ENCODE peak calls at places on chromosomes 13 and 19, in six cellular contexts. H is heart right ventricle, S is fibroblast of mammary gland, F is left ventricle myocardium inferior, I is left lung, M is progenitor cell of endocrine pancreas. K is an unnamed sample.

GRCh38 chr13:35630551-35631275 is 154.2 kb upstream of the MAB21L1 start:
- DNase-seq in H (peak; percentile 7), S (peak; percentile 74), F (no peak), I (no peak), M (no peak), K (no peak)

GRCh38 chr13:113537205-113537604 is 46.7 kb upstream of the DCUN1D2 start:
- DNase-seq in H (no peak), S (no peak), F (no peak), I (peak; percentile 3), M (no peak), K (no peak)

GRCh38 chr19:35213678-35214632 is 14.6 kb downstream of the FAM187B start:
- DNase-seq in H (peak; percentile 93), S (peak; percentile 66), F (peak; percentile 35), I (peak; percentile 81), M (no peak), K (peak; percentile 93)

GRCh38 chr19:10887616-10888367 is 16.4 kb downstream of the CARM1 start:
- DNase-seq in H (no peak), S (no peak), F (no peak), I (no peak), M (no peak), K (no peak)

GRCh38 chr13:50128406-50129048 is 113.3 kb downstream of the KCNRG start:
- DNase-seq in H (no peak), S (no peak), F (no peak), I (no peak), M (no peak), K (no peak)

GRCh38 chr19:35828694-35829301 is 16.2 kb upstream of the PRODH2 start:
- DNase-seq in H (peak; percentile 65), S (peak; percentile 63), F (peak; percentile 53), I (peak; percentile 59), M (peak; percentile 80), K (no peak)

GRCh38 chr13:45121421-45121820 is 1.1 kb downstream of the GTF2F2 start:
- DNase-seq in H (no peak), S (peak; percentile 49), F (no peak), I (no peak), M (no peak), K (no peak)

GRCh38 chr13:37747071-37747612 is 122.4 kb downstream of the TRPC4 start:
- DNase-seq in H (no peak), S (peak; percentile 67), F (no peak), I (no peak), M (no peak), K (no peak)

GRCh38 chr13:108728370-108728769 is 99.0 kb downstream of the MYO16 start:
- DNase-seq in H (no peak), S (no peak), F (no peak), I (no peak), M (no peak), K (no peak)

GRCh38 chr19:40378509-40378908 is 11.5 kb downstream of the HIPK4 start:
- DNase-seq in H (no peak), S (no peak), F (no peak), I (no peak), M (no peak), K (no peak)

GRCh38 chr19:40379446-40380198 is 10.4 kb downstream of the HIPK4 start:
- DNase-seq in H (no peak), S (no peak), F (no peak), I (no peak), M (no peak), K (no peak)

GRCh38 chr19:40383668-40384248 is 6.2 kb downstream of the HIPK4 start:
- DNase-seq in H (no peak), S (no peak), F (no peak), I (no peak), M (no peak), K (no peak)

GRCh38 chr19:40380199-40381037 is 9.6 kb downstream of the HIPK4 start:
- DNase-seq in H (no peak), S (no peak), F (no peak), I (no peak), M (no peak), K (no peak)

GRCh38 chr19:40381321-40381720 is 8.7 kb downstream of the HIPK4 start:
- DNase-seq in H (no peak), S (no peak), F (no peak), I (no peak), M (no peak), K (no peak)
- TF ChIP-seq CTCF in H (no peak), S (peak; percentile 8), F (no peak), I (no peak), M (peak; percentile 20), K (no peak)

GRCh38 chr19:15297416-15298224 is 34.7 kb downstream of the BRD4 start:
- DNase-seq in H (no peak), S (peak; percentile 63), F (no peak), I (no peak), M (no peak), K (peak; percentile 46)
- TF ChIP-seq CTCF in H (no peak), S (peak; percentile 5), F (no peak), I (no peak), M (peak; percentile 25), K (no peak)

GRCh38 chr19:13100871-13101589 is 1.6 kb downstream of the LYL1 start:
- DNase-seq in H (no peak), S (no peak), F (no peak), I (no peak), M (no peak), K (no peak)
- TF ChIP-seq CTCF in H (peak; percentile 54), S (peak; percentile 24), F (peak; percentile 39), I (no peak), M (peak; percentile 28), K (no peak)

DNA sequence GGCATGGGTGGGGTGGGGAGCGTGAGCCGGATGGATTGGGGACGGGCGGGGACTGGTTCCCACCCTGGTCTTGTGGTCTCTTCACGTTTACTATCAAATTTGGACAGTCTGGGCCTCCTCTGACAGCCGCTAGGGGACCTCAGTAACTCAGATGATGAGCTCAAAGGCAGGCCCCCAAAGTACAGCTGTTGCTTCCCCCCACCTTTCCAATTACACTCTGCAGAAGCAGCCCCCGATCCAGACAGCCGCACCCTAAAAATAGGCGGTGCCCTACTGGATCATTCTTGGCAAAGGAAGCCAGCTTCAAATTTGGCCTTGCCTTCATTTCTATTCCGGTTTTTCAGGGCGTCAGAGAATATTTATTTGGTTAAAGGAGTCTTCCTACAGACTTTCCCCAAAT is 1.9 kb upstream of the FOXO1 start:
- DNase-seq in H (peak; percentile 42), S (no peak), F (peak; percentile 62), I (no peak), M (no peak), K (no peak)
- TF ChIP-seq CTCF in H (peak; percentile 60), S (peak; percentile 58), F (peak; percentile 68), I (peak; percentile 31), M (peak; percentile 54), K (no peak)

DNA sequence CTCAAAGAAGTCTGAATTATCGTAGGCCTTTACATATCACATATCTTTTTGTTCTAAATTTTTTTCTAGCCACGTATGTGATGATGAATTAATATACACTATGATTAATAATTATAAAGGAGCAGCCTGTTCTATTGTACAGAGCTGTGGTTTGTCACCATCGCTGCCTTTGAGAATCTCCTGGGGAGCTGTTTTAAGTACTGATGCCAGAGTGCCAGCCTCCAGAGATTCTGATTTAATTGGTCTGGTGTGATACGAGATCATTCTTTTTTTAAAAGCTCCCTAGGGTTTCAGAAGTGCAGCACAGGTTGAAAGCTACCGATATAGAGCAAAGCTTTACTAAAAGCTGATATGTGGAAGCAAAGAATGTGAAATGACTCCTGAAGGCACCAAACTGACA is 314.6 kb downstream of the ITGBL1 start:
- DNase-seq in H (no peak), S (no peak), F (no peak), I (no peak), M (no peak), K (no peak)
- TF ChIP-seq CTCF in H (no peak), S (no peak), F (no peak), I (no peak), M (no peak), K (no peak)